ENCODE peak calls at places on chromosomes 12 and 14, in five cellular contexts. Q, A, Y, O and S are unnamed samples.

GRCh38 chr12:97595936-97596335 is 133.3 kb downstream of the RMST start:
- DNase-seq in Q (no peak), A (no peak), Y (no peak), O (no peak), S (no peak)

GRCh38 chr12:99915251-99916082 is 69.3 kb downstream of the ANKS1B start:
- DNase-seq in Q (peak; percentile 17), A (no peak), Y (no peak), O (peak; percentile 65), S (peak; percentile 9)

GRCh38 chr12:85157023-85157626 is 121.0 kb downstream of the LRRIQ1 start:
- DNase-seq in Q (no peak), A (no peak), Y (no peak), O (no peak), S (no peak)

GRCh38 chr12:49347307-49348237 is 884 bp downstream of the DNAJC22 start:
- DNase-seq in Q (peak; percentile 92), A (peak; percentile 91), Y (peak; percentile 86), O (peak; percentile 89), S (peak; percentile 84)

GRCh38 chr12:27164330-27165045 is 79.6 kb upstream of the STK38L start:
- DNase-seq in Q (no peak), A (no peak), Y (no peak), O (no peak), S (no peak)

GRCh38 chr12:67647251-67647546 is 1.3 kb upstream of the DYRK2 start:
- DNase-seq in Q (no peak), A (no peak), Y (no peak), O (no peak), S (no peak)

GRCh38 chr12:115570271-115570777 is 707.2 kb downstream of the MED13L start:
- DNase-seq in Q (no peak), A (no peak), Y (no peak), O (peak; percentile 48), S (peak; percentile 1)

GRCh38 chr12:110266980-110267620 is 13.9 kb upstream of the ATP2A2 start:
- DNase-seq in Q (peak; percentile 88), A (no peak), Y (peak; percentile 81), O (peak; percentile 74), S (peak; percentile 88)

GRCh38 chr12:27333311-27334009 is 824 bp downstream of the BMAL2 start:
- DNase-seq in Q (no peak), A (peak; percentile 53), Y (peak; percentile 67), O (no peak), S (no peak)

GRCh38 chr12:15754233-15754632 is 35.0 kb downstream of the EPS8 start:
- DNase-seq in Q (peak; percentile 24), A (no peak), Y (no peak), O (peak; percentile 65), S (peak; percentile 31)

GRCh38 chr12:11144297-11144696 is 9.9 kb upstream of the TAS2R30 start:
- DNase-seq in Q (no peak), A (no peak), Y (no peak), O (no peak), S (no peak)

GRCh38 chr14:21191809-21192446 is 36.1 kb upstream of the OR5AU1 start:
- DNase-seq in Q (peak; percentile 43), A (peak; percentile 79), Y (peak; percentile 74), O (no peak), S (peak; percentile 39)

GRCh38 chr12:3568695-3569094 is 77.7 kb downstream of the PRMT8 start:
- DNase-seq in Q (no peak), A (no peak), Y (no peak), O (no peak), S (no peak)

GRCh38 chr12:92503977-92504966 is 198.5 kb upstream of the PLEKHG7 start:
- DNase-seq in Q (no peak), A (peak; percentile 69), Y (peak; percentile 65), O (no peak), S (no peak)

GRCh38 chr12:119259483-119259882 is 75.0 kb upstream of the CCDC60 start:
- DNase-seq in Q (no peak), A (no peak), Y (no peak), O (no peak), S (no peak)

GRCh38 chr14:73712540-73713141 is 1.5 kb downstream of the PNMA1 start:
- DNase-seq in Q (no peak), A (no peak), Y (no peak), O (peak; percentile 27), S (peak; percentile 29)

GRCh38 chr14:99972748-99973466 is 92.3 kb upstream of the EVL start:
- DNase-seq in Q (no peak), A (no peak), Y (no peak), O (no peak), S (no peak)

GRCh38 chr12:47165934-47166333 is 86.2 kb upstream of the AMIGO2 start:
- DNase-seq in Q (peak; percentile 82), A (no peak), Y (no peak), O (no peak), S (peak; percentile 91)

GRCh38 chr12:124750787-124751471 is 112.7 kb downstream of the SCARB1 start:
- DNase-seq in Q (peak; percentile 31), A (no peak), Y (no peak), O (no peak), S (no peak)
- TF ChIP-seq CTCF in Q (no peak), A (no peak), Y (no peak), O (peak; percentile 32), S (peak; percentile 24)

GRCh38 chr14:70303528-70304293 is 55.8 kb downstream of the COX16 start:
- DNase-seq in Q (no peak), A (no peak), Y (no peak), O (no peak), S (no peak)
- H3K4me3 ChIP-seq in Q (no peak overlapping the region), A (no peak overlapping the region), Y (no peak overlapping the region), O (no peak overlapping the region), S (no peak overlapping the region)

GRCh38 chr12:20624718-20625117 is 70.4 kb upstream of the SLCO1C1 start:
- DNase-seq in Q (peak; percentile 63), A (no peak), Y (no peak), O (peak; percentile 30), S (peak; percentile 20)
- TF ChIP-seq CTCF in Q (peak; percentile 32), A (no peak), Y (peak; percentile 12), O (peak; percentile 41), S (peak; percentile 54)

GRCh38 chr12:117063162-117063911 is 35.9 kb downstream of the TESC start:
- DNase-seq in Q (no peak), A (no peak), Y (no peak), O (no peak), S (no peak)
- H3K4me3 ChIP-seq in Q (no peak overlapping the region), A (no peak overlapping the region), Y (no peak overlapping the region), O (no peak overlapping the region), S (no peak overlapping the region)

DNA sequence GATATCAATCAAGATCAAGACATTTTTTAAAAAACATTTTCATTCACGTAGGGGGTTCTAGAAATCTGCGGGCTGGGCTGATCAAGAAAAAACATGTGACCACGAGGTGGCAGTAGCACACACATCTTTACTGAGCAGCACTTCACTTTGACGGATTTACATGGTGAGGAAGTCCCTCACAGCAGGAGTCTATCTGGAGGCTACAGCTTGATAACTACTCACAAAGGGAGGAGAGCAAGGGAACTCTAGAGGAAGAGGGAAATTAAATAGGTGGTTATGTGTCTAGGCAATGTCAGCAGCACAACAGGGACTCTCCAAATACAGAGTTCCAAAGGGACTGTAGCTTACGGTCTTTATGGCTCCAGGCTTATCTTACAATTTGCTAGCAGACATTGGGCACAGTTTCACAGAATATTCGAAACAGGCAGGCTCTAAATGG is 248.1 kb downstream of the DPY19L2 start:
- DNase-seq in Q (peak; percentile 63), A (peak; percentile 28), Y (no peak), O (peak; percentile 59), S (peak; percentile 55)
- TF ChIP-seq CTCF in Q (peak; percentile 61), A (peak; percentile 21), Y (no peak), O (peak; percentile 59), S (peak; percentile 67)